ENCODE peak calls at places on chromosomes 2 and 18, in nine cellular contexts. J is right cardiac atrium; V is NCI-H2029; Z is stimulated activated CD4-positive, alpha-beta T cell treated with anti-CD3 and anti-CD28 coated beads, Interleukin-2, amount 100 ng/mL, for 48 hours; T is sciatic nerve; S is cardiac muscle cell; R is GM12864; H is 8988T; F is WTC11. G is an unnamed sample.
A peak's percentile ranks its signal among the peaks of the same experiment; 100 is the strongest.

GRCh38 chr18:25310045-25310444 is 41.9 kb downstream of the ZNF521 start:
- DNase-seq in S (peak; percentile 59), R (no peak), T (no peak), Z (no peak), H (no peak), J (no peak), F (no peak), V (no peak), G (no peak)

GRCh38 chr2:161358838-161359237 is 50.6 kb downstream of the PSMD14 start:
- DNase-seq in J (no peak), R (no peak), Z (no peak), V (no peak), T (no peak), S (peak; percentile 27), H (no peak), F (no peak), G (no peak)

GRCh38 chr2:55459741-55460274 is 40.2 kb upstream of the CCDC88A start:
- DNase-seq in J (no peak), S (no peak), H (no peak), T (no peak), R (no peak), Z (no peak), V (no peak), F (no peak), G (no peak)

GRCh38 chr2:185161701-185162100 is 563.4 kb downstream of the ZNF804A start:
- DNase-seq in S (no peak), F (no peak), T (no peak), J (no peak), V (no peak), Z (no peak), R (no peak), H (no peak), G (no peak)

GRCh38 chr2:75565523-75566449 is 5.0 kb upstream of the EVA1A start:
- DNase-seq in H (no peak), F (no peak), S (no peak), T (no peak), Z (no peak), R (no peak), J (no peak), V (no peak), G (no peak)

GRCh38 chr2:97739893-97740245 is 26.5 kb downstream of the ZAP70 start:
- DNase-seq in V (no peak), F (no peak), R (no peak), J (no peak), Z (no peak), S (no peak), H (no peak), T (no peak), G (no peak)

GRCh38 chr2:54456526-54457325 is 599 bp downstream of the SPTBN1 start:
- DNase-seq in F (peak; percentile 49), V (no peak), S (peak; percentile 57), H (peak; percentile 37), Z (no peak), J (peak; percentile 80), T (peak; percentile 71), R (no peak), G (peak; percentile 2)

GRCh38 chr2:211982162-211982561 is 556.4 kb downstream of the ERBB4 start:
- DNase-seq in H (no peak), R (no peak), S (peak; percentile 2), Z (no peak), J (no peak), T (no peak), F (no peak), V (no peak), G (no peak)

GRCh38 chr2:51717318-51717717 is 685.4 kb upstream of the NRXN1 start:
- DNase-seq in V (no peak), Z (no peak), T (no peak), J (no peak), H (no peak), R (no peak), F (no peak), S (peak; percentile 30), G (no peak)

GRCh38 chr2:10039658-10040410 is 3.5 kb upstream of the KLF11 start:
- DNase-seq in H (no peak), F (no peak), T (no peak), Z (no peak), J (peak; percentile 81), V (no peak), S (no peak), R (no peak), G (no peak)

GRCh38 chr2:23241106-23241505 is 143.9 kb upstream of the KLHL29 start:
- DNase-seq in S (no peak), Z (no peak), J (no peak), F (no peak), H (no peak), R (no peak), T (no peak), V (no peak), G (no peak)

GRCh38 chr18:41828137-41828536 is 126.9 kb upstream of the PIK3C3 start:
- DNase-seq in T (no peak), H (no peak), S (no peak), J (no peak), R (no peak), F (no peak), Z (no peak), V (peak; percentile 85), G (no peak)

GRCh38 chr2:39368846-39369245 is 68.2 kb downstream of the MAP4K3 start:
- DNase-seq in Z (no peak), J (no peak), V (no peak), H (no peak), R (no peak), S (no peak), F (no peak), T (no peak), G (no peak)

GRCh38 chr2:155703048-155703447 is 629.5 kb downstream of the NR4A2 start:
- DNase-seq in V (no peak), Z (no peak), J (no peak), H (no peak), R (no peak), F (no peak), S (no peak), T (no peak), G (no peak)

GRCh38 chr2:58638256-58638795 is 397.2 kb upstream of the FANCL start:
- DNase-seq in V (no peak), J (no peak), Z (no peak), H (no peak), S (peak; percentile 0), R (no peak), F (no peak), T (no peak), G (no peak)

GRCh38 chr2:201949036-201950012 is 84.3 kb upstream of the FZD7 start:
- DNase-seq in R (no peak), F (peak; percentile 71), S (no peak), V (no peak), J (no peak), Z (no peak), T (no peak), H (no peak), G (no peak)

GRCh38 chr2:218332920-218333645 is 23.6 kb upstream of the CATIP start:
- DNase-seq in J (no peak), R (no peak), F (no peak), Z (no peak), S (peak; percentile 53), H (no peak), V (no peak), T (no peak), G (no peak)

GRCh38 chr2:240615830-240616547 is 9.3 kb upstream of the GPR35 start:
- DNase-seq in J (peak; percentile 33), T (peak; percentile 49), S (peak; percentile 15), Z (no peak), R (no peak), V (peak; percentile 35), F (no peak), H (no peak), G (no peak)

GRCh38 chr18:35077937-35078336 is 36.7 kb downstream of the MAPRE2 start:
- DNase-seq in S (no peak), F (no peak), R (no peak), Z (no peak), T (no peak), H (no peak), V (no peak), J (no peak), G (no peak)